ENCODE peak calls at places on chromosome 20, in nine cellular contexts. B is CD4-positive, alpha-beta memory T cell; W is osteoblast; S is CD8-positive, alpha-beta T cell; R is body of pancreas; X is CD8-positive, alpha-beta memory T cell; H is fibroblast of lung; O is mesendoderm; N is hepatocyte. E is an unnamed sample. For H3K4me1, the result is how much of the 10 kb centered on the place peaks cover.

GRCh38 chr20:23061713-23062561 is 12.5 kb upstream of the THBD start:
- DNase-seq in X (no peak), B (no peak), O (peak), R (no peak), W (no peak), H (peak), S (no peak), N (peak), E (no peak)

GRCh38 chr20:13644010-13644409 is 5.3 kb upstream of the TASP1 start:
- DNase-seq in S (no peak), B (no peak), W (no peak), O (no peak), H (peak), R (no peak), X (no peak), N (no peak), E (no peak)

GRCh38 chr20:38357653-38358207 is 11.4 kb downstream of the LBP start:
- DNase-seq in H (no peak), B (no peak), N (no peak), W (no peak), X (no peak), S (no peak), R (no peak), O (no peak), E (no peak)

GRCh38 chr20:20134941-20135572 is 82.7 kb downstream of the CFAP61 start:
- DNase-seq in W (no peak), R (no peak), B (no peak), O (peak), H (no peak), X (no peak), N (no peak), S (no peak), E (no peak)

GRCh38 chr20:17226410-17227198 is at the start of gene PCSK2:
- DNase-seq in B (no peak), R (peak), X (no peak), N (peak), O (peak), H (peak), S (no peak), W (peak), E (no peak)

GRCh38 chr20:22776369-22776768 is 192.0 kb upstream of the FOXA2 start:
- DNase-seq in O (no peak), N (no peak), R (no peak), H (no peak), X (no peak), B (no peak), W (no peak), S (no peak), E (no peak)

GRCh38 chr20:24370249-24370648 is 99.2 kb upstream of the SYNDIG1 start:
- DNase-seq in S (no peak), H (no peak), B (no peak), O (no peak), R (peak), N (no peak), X (no peak), W (no peak), E (no peak)

GRCh38 chr20:10863337-10864060 is 189.7 kb upstream of the JAG1 start:
- DNase-seq in W (no peak), B (no peak), S (no peak), O (peak), R (peak), N (no peak), X (no peak), H (peak), E (no peak)

GRCh38 chr20:2084703-2085102 is 16.9 kb upstream of the STK35 start:
- DNase-seq in N (no peak), W (no peak), R (no peak), H (peak), X (no peak), S (no peak), B (no peak), O (no peak), E (no peak)

GRCh38 chr20:51533291-51534172 is 9.0 kb downstream of the NFATC2 start:
- DNase-seq in S (no peak), R (no peak), W (peak), B (no peak), H (no peak), X (no peak), N (no peak), O (no peak), E (no peak)

GRCh38 chr20:17969884-17970409 is 1.1 kb downstream of the MGME1 start:
- DNase-seq in X (peak), H (peak), N (peak), B (peak), S (no peak), W (peak), O (peak), R (peak), E (no peak)

GRCh38 chr20:19047951-19048296 is 164.5 kb upstream of the SLC24A3 start:
- DNase-seq in W (no peak), H (no peak), X (no peak), N (no peak), B (no peak), R (no peak), S (no peak), O (no peak), E (no peak)

GRCh38 chr20:2756056-2756611 is 44.3 kb downstream of the CPXM1 start:
- DNase-seq in H (peak), N (peak), S (no peak), X (no peak), R (peak), O (peak), B (no peak), W (peak), E (no peak)

GRCh38 chr20:22825546-22825945 is 209.6 kb upstream of the SSTR4 start:
- DNase-seq in R (no peak), H (no peak), B (no peak), N (no peak), O (no peak), X (no peak), W (no peak), S (no peak), E (no peak)

GRCh38 chr20:49711331-49711987 is 2.2 kb downstream of the B4GALT5 start:
- DNase-seq in H (no peak), X (no peak), R (no peak), S (no peak), B (no peak), N (no peak), W (no peak), O (no peak), E (no peak)

GRCh38 chr20:49705358-49705757 is 8.3 kb downstream of the B4GALT5 start:
- DNase-seq in H (no peak), R (no peak), B (no peak), X (peak), S (no peak), W (no peak), O (no peak), N (no peak), E (no peak)

GRCh38 chr20:49704932-49705336 is 8.7 kb downstream of the B4GALT5 start:
- DNase-seq in B (no peak), O (no peak), S (no peak), R (no peak), X (no peak), W (no peak), H (no peak), N (no peak), E (no peak)

GRCh38 chr20:49701916-49702315 is 11.8 kb downstream of the B4GALT5 start:
- DNase-seq in X (no peak), O (no peak), W (no peak), B (no peak), H (no peak), S (no peak), N (no peak), R (no peak), E (no peak)

DNA sequence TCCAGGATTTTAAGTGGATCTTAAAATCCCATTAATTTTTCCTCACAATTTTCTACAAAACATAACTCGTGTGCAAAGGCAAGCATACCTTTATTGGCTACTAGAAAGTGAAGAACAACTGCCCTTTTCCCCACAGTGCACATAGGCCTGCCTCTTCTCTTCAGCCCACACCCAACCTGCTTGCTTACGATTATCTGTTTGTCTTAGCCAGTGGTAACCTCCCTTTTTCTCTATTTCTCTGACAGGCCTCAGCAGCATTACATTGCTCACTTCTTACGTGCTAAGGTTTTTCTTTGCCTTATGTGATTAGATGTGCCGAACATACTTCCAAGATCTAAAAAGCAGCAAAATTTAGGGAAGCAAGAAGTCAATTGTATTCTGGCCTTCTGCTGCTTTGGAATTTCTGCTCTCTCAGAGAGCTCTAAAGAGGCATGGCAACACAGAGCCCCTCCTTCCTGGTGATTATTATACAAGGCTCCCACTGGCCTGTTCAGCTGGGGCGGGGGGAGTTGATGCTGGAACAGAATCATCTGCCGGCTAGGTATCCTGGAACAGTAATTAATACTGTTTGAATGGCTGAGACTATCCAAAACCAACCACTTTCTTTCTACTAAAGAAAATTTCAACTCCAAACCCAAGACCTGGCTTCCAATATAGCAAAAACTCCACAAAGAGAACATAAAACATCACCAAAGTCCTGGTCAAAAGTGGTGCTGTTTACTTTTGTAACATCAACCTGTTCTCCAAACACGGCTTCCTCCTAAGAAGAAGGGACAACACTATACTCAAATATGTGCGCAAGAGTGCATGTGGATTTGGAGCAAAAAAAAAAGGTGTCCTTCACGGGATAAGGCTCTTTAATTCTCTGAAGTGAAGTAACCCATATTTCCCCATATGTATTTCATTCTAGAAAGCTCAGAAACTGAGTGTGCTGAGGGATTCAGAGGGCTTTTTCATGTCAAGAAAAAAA is 6.8 kb downstream of the B4GALT5 start:
- DNase-seq in O (peak), S (no peak), B (no peak), N (peak), X (no peak), W (no peak), H (no peak), R (no peak), E (no peak)
- H3K4me1 ChIP-seq in O (under half), S (under half), B (under half), N (under half), X (under half), W (under half), H (under half), R (half or more), E (half or more)

GRCh38 chr20:62644044-62644795 is 1.9 kb downstream of the SLCO4A1 start:
- DNase-seq in R (no peak), B (no peak), N (no peak), S (no peak), W (no peak), H (no peak), X (no peak), O (no peak), E (no peak)

GRCh38 chr20:62642666-62643520 is 590 bp downstream of the SLCO4A1 start:
- DNase-seq in W (no peak), R (peak), H (peak), B (peak), X (peak), N (no peak), S (no peak), O (no peak), E (no peak)

GRCh38 chr20:62644802-62645496 is 2.6 kb downstream of the SLCO4A1 start:
- DNase-seq in N (no peak), H (no peak), O (no peak), S (no peak), W (no peak), R (no peak), B (no peak), X (no peak), E (no peak)

GRCh38 chr20:62641749-62642665 is at the start of gene SLCO4A1:
- DNase-seq in O (peak), W (peak), R (peak), H (peak), N (peak), B (peak), S (peak), X (peak), E (no peak)

DNA sequence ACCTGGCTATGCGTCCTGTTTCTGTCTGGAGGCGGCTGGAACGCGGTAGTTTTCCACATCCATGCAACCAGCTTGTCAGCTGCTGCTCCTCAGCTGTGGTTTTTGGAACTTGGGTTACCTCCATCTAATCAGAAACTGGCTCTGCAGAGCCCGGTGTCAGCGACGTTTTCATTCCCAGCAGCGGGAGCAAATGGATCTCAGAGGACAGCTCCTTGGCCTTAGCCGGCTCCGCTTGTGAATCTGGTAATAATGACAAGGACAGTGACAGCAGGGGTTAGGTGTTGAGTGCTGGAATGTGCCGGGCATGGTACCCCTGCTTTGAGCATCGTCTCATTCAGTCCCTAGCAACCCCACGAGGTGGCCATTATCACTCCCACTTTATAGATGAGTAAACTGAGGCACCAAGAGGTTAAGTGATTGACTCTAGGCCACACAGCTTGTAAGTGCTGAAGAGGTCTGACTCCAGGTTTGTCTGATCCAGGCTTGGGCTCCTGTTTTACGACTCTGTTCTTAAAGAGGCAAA is 1.3 kb downstream of the SLCO4A1 start:
- DNase-seq in X (no peak), H (no peak), N (no peak), W (no peak), S (no peak), B (no peak), R (peak), O (no peak), E (no peak)
- H3K27ac ChIP-seq in X (no peak), H (no peak), N (no peak), W (no peak), S (no peak), B (no peak), R (no peak), O (no peak), E (peak)

DNA sequence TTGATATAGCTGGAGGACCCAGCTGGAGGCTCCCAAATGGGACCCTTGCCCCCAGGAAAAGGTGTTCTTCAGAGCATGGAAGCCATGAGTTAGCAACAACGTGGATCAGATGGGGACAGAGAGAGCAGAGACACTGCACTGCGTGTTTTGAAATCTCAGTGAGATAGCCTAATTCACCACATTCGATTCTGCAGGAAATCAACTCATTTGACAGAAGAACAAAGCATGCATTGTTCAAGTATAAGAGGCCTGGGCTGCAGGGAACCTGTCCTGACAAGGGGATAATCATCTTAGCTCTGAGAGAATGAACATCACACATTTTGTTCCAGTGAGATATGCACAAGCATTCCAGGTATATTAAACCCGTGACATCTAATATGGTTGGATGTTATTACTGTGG is 450.2 kb downstream of the CDH26 start:
- DNase-seq in W (no peak), R (no peak), S (no peak), N (no peak), H (no peak), O (no peak), B (no peak), X (no peak), E (peak)
- H3K4me1 ChIP-seq in W (under half), R (under half), S (under half), N (under half), H (under half), O (under half), B (under half), X (under half), E (under half)

DNA sequence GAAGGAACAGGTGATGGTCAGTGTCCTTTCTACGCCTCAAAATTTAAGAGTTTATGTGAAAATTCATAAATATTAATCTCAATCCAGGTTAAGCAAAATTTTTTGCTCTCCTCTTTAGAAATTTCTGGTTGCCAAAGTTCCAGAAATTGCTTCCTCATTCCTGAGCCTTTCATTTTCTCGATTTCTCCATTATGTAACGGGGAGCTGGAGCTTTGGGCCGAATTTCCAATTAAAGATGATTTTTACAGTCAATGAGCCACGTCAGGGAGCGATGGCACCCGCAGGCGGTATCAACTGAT is 35.8 kb upstream of the PRND start:
- DNase-seq in O (no peak), S (no peak), R (no peak), X (no peak), H (no peak), B (no peak), N (no peak), W (no peak), E (no peak)
- H3K27ac ChIP-seq in O (peak), S (peak), R (peak), X (peak), H (peak), B (peak), N (peak), W (peak), E (peak)

GRCh38 chr20:44187054-44187762 is at the start of gene JPH2:
- DNase-seq in W (peak), N (peak), X (no peak), B (no peak), S (no peak), H (peak), O (peak), R (peak), E (no peak)
- H3K4me1 ChIP-seq in W (under half), N (under half), X (under half), B (under half), S (under half), H (under half), O (under half), R (under half), E (under half)

E was measured in suprapubic skin.